ENCODE peak calls at places on chromosomes 11 and 22, in seven cellular contexts. I, Z, O, L, Q, C and M are unnamed samples.

GRCh38 chr11:76805206-76805913 is 22.2 kb downstream of the TSKU start:
- DNase-seq in I (peak; percentile 37), Z (no peak), O (no peak), L (peak; percentile 44), Q (no peak), C (no peak), M (no peak)

GRCh38 chr11:2886191-2886894 is 768 bp upstream of the CDKN1C start:
- DNase-seq in I (peak; percentile 34), Z (no peak), O (peak; percentile 71), L (no peak), Q (no peak), C (no peak), M (peak; percentile 65)

GRCh38 chr11:63668396-63668795 is 2.8 kb downstream of the ATL3 start:
- DNase-seq in I (no peak), Z (no peak), O (no peak), L (no peak), Q (no peak), C (no peak), M (no peak)

GRCh38 chr11:99911116-99911515 is 776.0 kb upstream of the ARHGAP42 start:
- DNase-seq in I (no peak), Z (no peak), O (no peak), L (no peak), Q (no peak), C (no peak), M (peak; percentile 61)

GRCh38 chr11:82936261-82936660 is 34.7 kb downstream of the DDIAS start:
- DNase-seq in I (peak; percentile 87), Z (no peak), O (no peak), L (no peak), Q (no peak), C (no peak), M (no peak)

GRCh38 chr11:2725367-2726300 is 25.8 kb upstream of the KCNQ1OT1 start:
- DNase-seq in I (peak; percentile 82), Z (no peak), O (no peak), L (peak; percentile 9), Q (no peak), C (peak; percentile 34), M (no peak)

GRCh38 chr11:35030716-35031213 is 108.2 kb upstream of the CD44 start:
- DNase-seq in I (peak; percentile 92), Z (no peak), O (no peak), L (peak; percentile 99), Q (no peak), C (peak; percentile 69), M (no peak)

GRCh38 chr22:41668971-41669911 is 19.4 kb downstream of the SNU13 start:
- DNase-seq in I (peak; percentile 56), Z (no peak), O (no peak), L (peak; percentile 82), Q (no peak), C (peak; percentile 69), M (no peak)

GRCh38 chr11:123195182-123196059 is at the start of gene CLMP:
- DNase-seq in I (peak; percentile 70), Z (no peak), O (no peak), L (no peak), Q (no peak), C (no peak), M (peak; percentile 86)

GRCh38 chr11:120168960-120169681 is 31.2 kb upstream of the TRIM29 start:
- DNase-seq in I (peak; percentile 57), Z (peak; percentile 56), O (peak; percentile 81), L (peak; percentile 6), Q (no peak), C (peak; percentile 19), M (peak; percentile 89)

GRCh38 chr11:22539851-22540376 is 85.7 kb downstream of the FANCF start:
- DNase-seq in I (peak; percentile 53), Z (no peak), O (peak; percentile 4), L (peak; percentile 12), Q (no peak), C (peak; percentile 48), M (peak; percentile 56)

GRCh38 chr11:17812286-17813187 is 78.0 kb downstream of the KCNC1 start:
- DNase-seq in I (no peak), Z (no peak), O (no peak), L (no peak), Q (no peak), C (no peak), M (no peak)

GRCh38 chr11:84819561-84819960 is 807.6 kb downstream of the DLG2 start:
- DNase-seq in I (no peak), Z (no peak), O (peak; percentile 4), L (peak; percentile 4), Q (no peak), C (no peak), M (no peak)

GRCh38 chr11:125483592-125483991 is 12.5 kb downstream of the FEZ1 start:
- DNase-seq in I (no peak), Z (peak; percentile 30), O (no peak), L (no peak), Q (no peak), C (no peak), M (no peak)

GRCh38 chr22:50360578-50360977 is 17.5 kb downstream of the PPP6R2 start:
- DNase-seq in I (no peak), Z (no peak), O (no peak), L (no peak), Q (no peak), C (no peak), M (no peak)

GRCh38 chr11:19664896-19665548 is 47.6 kb upstream of the NAV2 start:
- DNase-seq in I (peak; percentile 84), Z (no peak), O (no peak), L (peak; percentile 49), Q (no peak), C (peak; percentile 67), M (no peak)

GRCh38 chr22:36391648-36392047 is 3.9 kb upstream of the MYH9 start:
- DNase-seq in I (no peak), Z (no peak), O (no peak), L (no peak), Q (no peak), C (no peak), M (no peak)

GRCh38 chr11:6670202-6670830 is 12.8 kb downstream of the MRPL17 start:
- DNase-seq in I (no peak), Z (no peak), O (no peak), L (no peak), Q (no peak), C (no peak), M (no peak)

GRCh38 chr11:11449327-11449726 is 96.3 kb upstream of the CSNK2A3 start:
- DNase-seq in I (no peak), Z (no peak), O (no peak), L (no peak), Q (no peak), C (no peak), M (no peak)

GRCh38 chr11:8989411-8989810 is 14.4 kb downstream of the NRIP3 start:
- DNase-seq in I (peak; percentile 55), Z (no peak), O (no peak), L (peak; percentile 45), Q (no peak), C (no peak), M (peak; percentile 22)

GRCh38 chr22:49934144-49934890 is 15.9 kb downstream of the CRELD2 start:
- DNase-seq in I (no peak), Z (no peak), O (no peak), L (peak; percentile 91), Q (no peak), C (no peak), M (no peak)

GRCh38 chr11:1742371-1742770 is 8.0 kb downstream of the IFITM10 start:
- DNase-seq in I (no peak), Z (no peak), O (no peak), L (no peak), Q (no peak), C (no peak), M (no peak)

GRCh38 chr11:100687630-100688395 is 725 bp downstream of the ARHGAP42 start:
- DNase-seq in I (peak; percentile 89), Z (peak; percentile 83), O (peak; percentile 70), L (peak; percentile 66), Q (no peak), C (peak; percentile 71), M (peak; percentile 93)

GRCh38 chr11:18853086-18853720 is 61.6 kb upstream of the PTPN5 start:
- DNase-seq in I (peak; percentile 44), Z (peak; percentile 32), O (no peak), L (peak; percentile 49), Q (no peak), C (peak; percentile 48), M (peak; percentile 87)

GRCh38 chr22:27407369-27407985 is 394.1 kb downstream of the MN1 start:
- DNase-seq in I (no peak), Z (no peak), O (no peak), L (no peak), Q (no peak), C (no peak), M (peak; percentile 25)

GRCh38 chr22:20749453-20749852 is 24.5 kb upstream of the SERPIND1 start:
- DNase-seq in I (no peak), Z (no peak), O (no peak), L (no peak), Q (no peak), C (no peak), M (no peak)

GRCh38 chr22:28911279-28911640 is 27.9 kb downstream of the ZNRF3 start:
- DNase-seq in I (no peak), Z (no peak), O (no peak), L (no peak), Q (no peak), C (no peak), M (no peak)

GRCh38 chr11:114075891-114076441 is 16.5 kb downstream of the ZBTB16 start:
- DNase-seq in I (peak; percentile 79), Z (peak; percentile 12), O (peak; percentile 32), L (peak; percentile 3), Q (no peak), C (peak; percentile 20), M (peak; percentile 88)